ENCODE peak calls at places on chromosomes 12 and 14, in six cellular contexts. U, Q, Y, V, G and C are unnamed samples.

GRCh38 chr14:54600685-54601084 is 33.8 kb downstream of the SAMD4A start:
- DNase-seq in G (no peak), U (no peak), Q (peak; percentile 94), V (no peak), Y (no peak), C (no peak)

GRCh38 chr14:92507174-92507768 is 6.3 kb upstream of the RIN3 start:
- DNase-seq in V (no peak), G (peak; percentile 52), U (no peak), Y (no peak), Q (no peak), C (no peak)

GRCh38 chr12:87444039-87444438 is 585.2 kb downstream of the C12orf50 start:
- DNase-seq in U (no peak), V (no peak), G (no peak), Q (peak; percentile 1), Y (no peak), C (no peak)

GRCh38 chr12:5230861-5231260 is 187.2 kb downstream of the KCNA5 start:
- DNase-seq in Q (no peak), V (no peak), U (no peak), Y (no peak), G (no peak), C (no peak)

GRCh38 chr12:56229082-56229481 is 769 bp upstream of the SLC39A5 start:
- DNase-seq in Q (no peak), V (no peak), G (no peak), U (no peak), Y (no peak), C (peak; percentile 23)

GRCh38 chr14:67650694-67651093 is 23.7 kb downstream of the VTI1B start:
- DNase-seq in G (no peak), U (no peak), Y (no peak), V (no peak), Q (peak; percentile 65), C (no peak)

GRCh38 chr12:48002773-48003218 is 1.5 kb downstream of the COL2A1 start:
- DNase-seq in V (no peak), Y (peak; percentile 81), Q (peak; percentile 31), G (peak; percentile 67), U (peak; percentile 44), C (peak; percentile 72)

GRCh38 chr14:102238766-102239165 is 66.2 kb downstream of the MOK start:
- DNase-seq in G (no peak), Q (no peak), Y (no peak), V (no peak), U (no peak), C (no peak)

GRCh38 chr14:24368215-24368561 is 204 bp downstream of the NFATC4 start:
- DNase-seq in G (no peak), V (no peak), U (no peak), Q (no peak), Y (peak; percentile 79), C (peak; percentile 85)

GRCh38 chr12:26890784-26891183 is 47.0 kb downstream of the INTS13 start:
- DNase-seq in U (no peak), Y (no peak), Q (no peak), V (no peak), G (no peak), C (no peak)

GRCh38 chr12:26880625-26881024 is 47.6 kb upstream of the ITPR2 start:
- DNase-seq in V (no peak), Q (no peak), U (no peak), Y (no peak), G (no peak), C (no peak)

DNA sequence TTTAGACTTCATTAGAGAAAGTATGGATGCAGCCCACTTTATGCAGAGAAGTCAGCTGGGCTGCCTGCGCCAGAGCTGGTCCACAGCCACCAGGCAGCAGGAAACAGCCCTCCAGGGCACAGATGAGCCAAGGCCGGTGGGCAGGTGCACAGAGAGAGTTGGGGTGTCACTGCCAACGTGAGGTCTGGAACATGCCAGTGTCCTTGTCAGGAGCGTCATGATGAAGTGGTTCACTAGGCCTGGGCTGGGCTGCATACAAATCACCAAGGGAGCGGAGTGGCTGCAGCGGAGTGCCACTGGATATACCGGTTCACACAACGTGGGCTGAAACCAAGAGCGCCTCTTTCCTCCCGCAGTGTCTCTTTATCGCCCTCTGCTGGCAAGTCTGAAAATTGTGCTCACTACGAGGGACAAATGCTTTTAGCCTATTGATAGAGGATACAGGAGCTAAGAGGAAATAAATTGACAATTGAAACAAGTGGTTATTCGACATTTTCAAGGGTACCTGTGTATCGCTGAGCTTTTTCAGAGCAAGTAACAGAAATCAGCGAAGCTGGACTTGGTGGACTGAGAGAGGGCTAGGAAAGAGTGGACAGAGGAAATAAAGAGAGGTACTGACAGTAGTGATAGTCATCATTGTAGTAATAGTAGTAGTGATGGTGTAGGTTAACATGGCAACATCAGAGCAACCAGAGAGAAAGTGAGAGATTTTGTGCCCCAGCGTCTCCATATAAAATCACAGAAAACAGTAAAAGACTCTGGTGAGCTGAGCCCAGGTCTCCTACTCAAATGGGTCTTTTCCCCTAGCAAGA is 52.0 kb upstream of the ITPR2 start:
- DNase-seq in Y (peak; percentile 83), V (peak; percentile 79), G (peak; percentile 85), Q (peak; percentile 77), U (peak; percentile 94), C (peak; percentile 81)
- H3K4me3 ChIP-seq in Y (no peak overlapping the region), V (peak overlapping the region; percentile 31), G (no peak overlapping the region), Q (no peak overlapping the region), U (peak overlapping the region; percentile 2), C (no peak overlapping the region)

GRCh38 chr14:59848671-59849070 is 21.9 kb downstream of the RTN1 start:
- DNase-seq in U (no peak), V (no peak), Y (no peak), Q (no peak), G (no peak), C (no peak)

GRCh38 chr14:59847711-59848110 is 22.9 kb downstream of the RTN1 start:
- DNase-seq in Q (no peak), U (no peak), Y (no peak), G (no peak), V (no peak), C (no peak)

GRCh38 chr14:59844414-59844813 is 26.2 kb downstream of the RTN1 start:
- DNase-seq in G (no peak), Y (no peak), U (no peak), Q (no peak), V (no peak), C (no peak)

GRCh38 chr14:59846595-59846994 is 24.0 kb downstream of the RTN1 start:
- DNase-seq in Q (no peak), G (no peak), U (no peak), V (no peak), Y (no peak), C (no peak)

DNA sequence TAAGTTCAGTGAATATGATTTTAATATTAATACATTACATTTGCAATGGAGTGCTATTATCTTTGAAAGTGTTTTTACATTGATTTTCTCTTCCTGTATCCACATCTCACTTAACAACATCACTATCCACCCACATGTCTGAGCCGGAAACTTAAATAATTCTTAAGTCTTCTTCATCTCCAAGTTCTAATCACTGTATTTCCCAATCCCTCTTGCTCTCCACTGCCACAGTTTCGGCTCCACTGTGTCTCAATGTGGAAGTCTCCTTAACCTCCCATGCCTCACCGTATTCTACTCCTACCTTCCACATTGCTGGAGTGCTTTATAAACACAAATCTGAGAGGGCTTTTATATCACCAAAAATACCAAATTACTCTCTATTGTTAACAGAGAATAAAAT is 25.3 kb downstream of the RTN1 start:
- DNase-seq in G (no peak), U (no peak), Y (no peak), Q (no peak), V (no peak), C (no peak)
- H3K27me3 ChIP-seq in G (no peaks in the 10 kb centered on the region), U (no peaks in the 10 kb centered on the region), Y (no peaks in the 10 kb centered on the region), Q (no peaks in the 10 kb centered on the region), V (no peaks in the 10 kb centered on the region), C (no peaks in the 10 kb centered on the region)

DNA sequence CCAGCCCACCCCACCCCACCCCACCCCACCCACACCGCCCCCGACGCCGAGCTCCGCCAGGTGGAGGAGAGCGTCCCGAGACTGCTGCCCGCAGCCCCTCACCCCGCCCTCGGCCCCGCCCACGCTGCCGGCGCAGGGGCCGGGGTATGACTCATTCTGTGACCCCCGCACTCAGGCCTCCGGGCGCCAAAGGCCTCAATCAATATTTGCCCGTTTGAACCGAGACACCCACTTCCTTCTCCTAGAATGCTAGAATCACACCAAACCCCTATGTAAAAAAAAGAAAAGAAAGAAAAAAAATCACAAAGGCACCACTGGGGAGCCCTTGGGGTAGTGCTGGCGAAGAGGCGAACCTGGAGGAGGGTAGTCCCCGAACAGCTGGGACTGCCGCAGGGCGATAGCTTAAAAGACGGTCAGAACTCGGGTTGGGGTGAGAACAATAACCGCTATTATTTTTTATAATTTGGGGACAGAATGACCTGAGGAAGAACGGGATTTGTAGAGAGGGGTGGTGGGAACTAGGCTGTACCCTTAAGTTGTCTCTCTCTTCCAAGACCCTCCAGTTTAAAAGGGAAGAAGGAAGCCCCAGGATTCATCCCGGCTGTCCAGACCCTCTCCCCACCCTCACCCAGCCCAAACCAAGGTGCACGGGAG is 894 bp downstream of the KRT8 start:
- DNase-seq in Q (no peak), G (peak; percentile 59), V (peak; percentile 12), U (peak; percentile 27), Y (peak; percentile 80), C (peak; percentile 95)
- H3K36me3 ChIP-seq in Q (peaks cover 5% of the 10 kb centered on the region), G (no peaks in the 10 kb centered on the region), V (no peaks in the 10 kb centered on the region), U (no peaks in the 10 kb centered on the region), Y (no peaks in the 10 kb centered on the region), C (peaks cover 27% of the 10 kb centered on the region)

DNA sequence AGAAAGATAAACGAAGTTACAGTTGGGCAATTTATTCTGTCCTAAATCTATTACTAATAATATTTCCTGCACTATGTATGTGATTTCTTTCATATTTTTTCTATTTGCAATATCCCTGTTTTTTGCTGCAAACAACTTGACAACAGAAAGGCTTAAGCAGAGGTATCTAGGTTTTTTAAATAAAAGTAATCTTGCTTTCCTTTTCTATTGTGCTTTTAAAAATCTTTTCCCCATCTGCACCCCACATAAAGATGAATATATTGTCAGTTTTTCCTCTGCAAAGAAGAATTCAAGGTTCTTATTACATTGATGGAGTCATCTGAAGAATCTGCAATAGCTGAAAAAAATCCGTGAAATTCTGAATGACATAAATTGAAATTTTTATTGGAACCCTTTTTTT is 502 bp upstream of the RALGAPA1 start:
- DNase-seq in Q (no peak), V (no peak), Y (no peak), U (no peak), G (no peak), C (no peak)
- H3K4me3 ChIP-seq in Q (no peak overlapping the region), V (no peak overlapping the region), Y (peak overlapping the region; percentile 78), U (peak overlapping the region; percentile 73), G (no peak overlapping the region), C (no peak overlapping the region)

GRCh38 chr14:94009767-94010166 is 12.7 kb downstream of the CCDC197 start:
- DNase-seq in Y (no peak), V (no peak), Q (peak; percentile 63), U (no peak), G (no peak), C (no peak)

GRCh38 chr14:94015223-94015622 is 10.9 kb upstream of the OTUB2 start:
- DNase-seq in Y (no peak), U (no peak), Q (no peak), G (no peak), V (no peak), C (no peak)

GRCh38 chr14:94010625-94011024 is 13.5 kb downstream of the CCDC197 start:
- DNase-seq in Y (no peak), G (no peak), U (no peak), Q (no peak), V (no peak), C (no peak)

GRCh38 chr14:94014375-94014774 is 11.8 kb upstream of the OTUB2 start:
- DNase-seq in V (no peak), G (no peak), Y (no peak), U (no peak), Q (no peak), C (no peak)

DNA sequence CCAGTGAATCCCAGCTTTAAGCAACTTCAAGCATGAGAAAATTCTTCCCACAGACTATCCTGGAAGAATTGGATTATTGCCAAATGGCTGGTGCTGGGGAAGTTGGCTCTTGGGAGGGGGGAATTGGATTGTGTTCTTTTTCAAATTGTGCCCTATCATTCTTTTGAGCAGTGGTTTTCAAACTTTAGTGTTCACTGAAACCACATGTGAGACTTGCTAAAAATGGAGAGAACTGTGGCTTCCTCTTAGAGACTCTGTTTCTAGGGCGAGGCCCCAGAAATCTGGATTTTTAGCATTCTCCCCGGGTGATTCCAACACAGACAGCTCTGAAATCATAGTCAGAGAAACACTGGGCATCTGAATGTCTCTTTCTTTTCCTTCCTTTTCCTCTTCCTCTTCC is 14.3 kb upstream of the OTUB2 start:
- DNase-seq in U (no peak), G (no peak), Y (no peak), V (peak; percentile 44), Q (no peak), C (no peak)
- H3K27me3 ChIP-seq in U (no peaks in the 10 kb centered on the region), G (no peaks in the 10 kb centered on the region), Y (no peaks in the 10 kb centered on the region), V (peaks cover 6% of the 10 kb centered on the region), Q (peaks cover 41% of the 10 kb centered on the region), C (no peaks in the 10 kb centered on the region)